ENCODE peak calls at places on chromosome 7, in seven cellular contexts. O, E, B, Z, Q, D and X are unnamed samples.

GRCh38 chr7:132518102-132518838 is 58.0 kb downstream of the PLXNA4 start:
- DNase-seq in O (no peak), B (no peak), Z (peak; percentile 35), Q (no peak), E (peak; percentile 80), D (peak; percentile 29), X (peak; percentile 14)

GRCh38 chr7:91347288-91347687 is 83.1 kb downstream of the FZD1 start:
- DNase-seq in Z (no peak), Q (peak; percentile 2), O (no peak), B (no peak), D (no peak), E (no peak), X (no peak)

GRCh38 chr7:7857143-7857583 is 111.4 kb upstream of the GLCCI1 start:
- DNase-seq in Q (no peak), O (no peak), B (no peak), Z (no peak), D (no peak), E (no peak), X (no peak)

GRCh38 chr7:77281780-77282478 is 82.3 kb upstream of the FGL2 start:
- DNase-seq in Z (no peak), B (no peak), D (no peak), O (peak; percentile 42), Q (no peak), E (no peak), X (no peak)

GRCh38 chr7:66304536-66304935 is 99.4 kb downstream of the TPST1 start:
- DNase-seq in O (no peak), Q (peak; percentile 54), B (no peak), E (no peak), D (no peak), Z (no peak), X (no peak)

GRCh38 chr7:16741676-16742075 is 11.9 kb upstream of the TSPAN13 start:
- DNase-seq in O (no peak), Q (no peak), Z (no peak), E (no peak), B (no peak), D (no peak), X (peak; percentile 49)

GRCh38 chr7:107258737-107259136 is 89.9 kb downstream of the HBP1 start:
- DNase-seq in Z (no peak), B (no peak), Q (no peak), D (no peak), O (no peak), E (no peak), X (no peak)

GRCh38 chr7:85719981-85720963 is 533.4 kb upstream of the SEMA3D start:
- DNase-seq in B (no peak), O (no peak), D (no peak), Z (no peak), E (no peak), Q (peak; percentile 43), X (no peak)

GRCh38 chr7:78448915-78449314 is 650.3 kb downstream of the PHTF2 start:
- DNase-seq in D (no peak), O (no peak), B (no peak), Q (no peak), Z (no peak), E (no peak), X (peak; percentile 87)

GRCh38 chr7:44284216-44284615 is 41.2 kb downstream of the CAMK2B start:
- DNase-seq in Z (no peak), Q (peak; percentile 40), E (no peak), B (peak; percentile 48), O (peak; percentile 17), D (no peak), X (no peak)

GRCh38 chr7:522071-522937 is 2.7 kb upstream of the PDGFA start:
- DNase-seq in Q (peak; percentile 32), E (peak; percentile 66), B (no peak), O (peak; percentile 83), Z (no peak), D (no peak), X (peak; percentile 63)

GRCh38 chr7:144975882-144976281 is 140.0 kb upstream of the TPK1 start:
- DNase-seq in D (no peak), Z (no peak), E (no peak), O (no peak), Q (no peak), B (no peak), X (peak; percentile 4)

GRCh38 chr7:4026941-4027340 is 655.2 kb upstream of the FOXK1 start:
- DNase-seq in Q (no peak), B (no peak), E (no peak), Z (no peak), D (no peak), O (no peak), X (no peak)

GRCh38 chr7:129213828-129214227 is 11.0 kb upstream of the AHCYL2 start:
- DNase-seq in Q (no peak), B (no peak), Z (no peak), E (peak; percentile 44), O (no peak), D (no peak), X (peak; percentile 10)

GRCh38 chr7:92758796-92759431 is 77.5 kb downstream of the CDK6 start:
- DNase-seq in D (no peak), Z (no peak), E (no peak), Q (no peak), B (no peak), O (no peak), X (no peak)

GRCh38 chr7:24908757-24909156 is 71.2 kb downstream of the OSBPL3 start:
- DNase-seq in O (no peak), D (no peak), Q (no peak), B (no peak), Z (no peak), E (no peak), X (peak; percentile 33)

GRCh38 chr7:74173074-74173473 is 1.1 kb upstream of the EIF4H start:
- DNase-seq in D (no peak), E (no peak), B (peak; percentile 70), O (no peak), Q (no peak), Z (no peak), X (peak; percentile 22)

GRCh38 chr7:81769891-81770818 is at the start of gene HGF:
- DNase-seq in O (peak; percentile 65), D (no peak), Q (peak; percentile 87), Z (peak; percentile 4), E (no peak), B (peak; percentile 58), X (no peak)

GRCh38 chr7:32680259-32681173 is 185.2 kb downstream of the AVL9 start:
- DNase-seq in O (no peak), Z (no peak), B (no peak), Q (peak; percentile 80), E (no peak), D (no peak), X (peak; percentile 30)

GRCh38 chr7:157138424-157139141 is at the start of gene UBE3C:
- DNase-seq in D (peak; percentile 81), Z (peak; percentile 97), O (peak; percentile 92), B (peak; percentile 93), E (peak; percentile 96), Q (peak; percentile 90), X (peak; percentile 96)
- TF ChIP-seq POLR2A in D (peak; percentile 62), Z (peak; percentile 87), O (peak; percentile 71), B (peak; percentile 60), E (peak; percentile 84), Q (peak; percentile 70), X (peak; percentile 53)

DNA sequence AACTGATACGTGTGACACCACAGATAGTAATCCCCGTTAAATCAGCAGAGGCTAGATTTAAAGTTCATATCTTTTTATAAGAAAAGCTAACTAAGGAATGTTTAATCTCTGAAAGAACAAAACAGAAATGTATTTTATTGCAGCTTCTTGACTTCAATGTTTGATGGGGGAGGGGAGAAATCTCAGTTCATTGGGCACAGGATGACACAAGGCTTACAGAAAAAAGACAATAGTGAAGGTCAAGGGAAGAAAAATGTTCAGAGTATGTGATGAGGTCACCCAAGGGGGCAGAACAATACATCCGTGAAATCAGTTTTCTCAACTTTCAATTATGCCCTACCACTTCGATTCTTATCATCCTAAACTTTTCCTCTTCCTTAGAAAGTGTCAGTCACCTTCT is 102.9 kb downstream of the ELAPOR2 start:
- DNase-seq in Q (no peak), O (no peak), B (no peak), E (no peak), Z (no peak), D (no peak), X (no peak)
- TF ChIP-seq POLR2A in Q (no peak), O (no peak), B (no peak), E (no peak), Z (no peak), D (no peak), X (no peak)

DNA sequence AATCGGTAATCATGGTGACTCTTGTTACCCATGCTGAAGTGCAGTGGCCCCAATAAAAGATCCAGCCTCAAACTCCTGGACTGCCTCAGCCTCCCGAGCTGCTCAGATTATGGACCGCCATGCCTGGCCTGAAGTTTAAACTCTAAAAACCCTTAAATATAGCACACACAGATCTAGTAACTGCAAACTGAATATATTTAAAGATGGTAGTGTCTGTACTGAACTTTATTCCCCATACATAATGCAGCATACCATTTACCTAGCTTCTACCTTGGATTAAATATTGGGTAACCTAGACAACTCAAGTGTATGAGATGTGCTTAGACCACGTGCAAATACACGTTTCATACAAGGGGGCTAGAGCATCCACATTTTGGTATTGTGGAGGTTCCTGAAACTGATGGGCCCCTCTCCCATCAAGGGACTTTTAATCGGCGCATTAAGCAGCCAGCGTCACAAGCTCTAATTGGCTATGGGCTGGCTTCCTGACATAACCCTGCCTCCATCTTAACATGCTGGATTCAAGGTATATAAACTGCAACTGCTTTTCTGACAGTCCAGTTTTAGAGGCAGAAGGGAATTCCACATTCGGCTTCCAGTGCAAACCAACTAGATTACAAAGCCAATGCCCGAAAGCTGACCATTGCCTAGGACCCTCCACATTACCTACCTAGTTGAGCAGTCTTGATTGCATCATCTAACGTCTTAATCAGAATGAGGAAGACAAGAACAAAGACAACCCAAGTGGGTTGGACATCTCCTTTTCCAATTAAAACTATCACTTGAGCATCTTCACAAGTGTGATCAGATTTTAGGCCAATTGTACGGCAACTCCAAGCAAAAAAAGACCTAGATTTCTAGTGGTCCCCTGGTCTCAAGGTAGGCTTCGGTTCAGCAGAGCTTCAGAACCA is 12.9 kb downstream of the HNRNPA2B1 start:
- DNase-seq in D (no peak), E (no peak), Q (no peak), Z (no peak), O (no peak), B (no peak), X (no peak)
- TF ChIP-seq POLR2A in D (no peak), E (peak; percentile 86), Q (peak; percentile 70), Z (no peak), O (no peak), B (peak; percentile 16), X (peak; percentile 54)

GRCh38 chr7:98283127-98283886 is 1.8 kb downstream of the BRI3 start:
- DNase-seq in E (no peak), D (no peak), Z (no peak), O (peak; percentile 55), B (peak; percentile 74), Q (peak; percentile 56), X (no peak)

GRCh38 chr7:98285132-98286092 is 3.9 kb downstream of the BRI3 start:
- DNase-seq in E (no peak), O (no peak), B (no peak), Z (no peak), D (no peak), Q (no peak), X (no peak)

GRCh38 chr7:98283887-98284222 is 2.4 kb downstream of the BRI3 start:
- DNase-seq in D (no peak), Z (no peak), Q (no peak), O (no peak), B (no peak), E (no peak), X (no peak)

GRCh38 chr7:98286093-98286525 is 4.6 kb downstream of the BRI3 start:
- DNase-seq in O (peak; percentile 64), Z (no peak), Q (peak; percentile 55), E (peak; percentile 37), D (peak; percentile 68), B (peak; percentile 77), X (peak; percentile 22)

GRCh38 chr7:98284335-98285036 is 3.0 kb downstream of the BRI3 start:
- DNase-seq in D (no peak), B (peak; percentile 88), O (peak; percentile 81), Q (peak; percentile 42), E (no peak), Z (peak; percentile 78), X (no peak)
- TF ChIP-seq POLR2A in D (no peak), B (peak; percentile 73), O (peak; percentile 55), Q (no peak), E (no peak), Z (peak; percentile 29), X (no peak)